ENCODE peak calls at places on chromosome 22, in seven cellular contexts. T is neural progenitor cell, J is GM23248, D is GM23338, F is HCT116, Z is MM.1S, R is PC-3. W is an unnamed sample.

GRCh38 chr22:29609139-29609538 is 5.7 kb downstream of the NF2 start:
- DNase-seq in T (peak), J (no peak), D (peak), F (no peak), Z (no peak), R (peak), W (no peak)

GRCh38 chr22:18063311-18063710 is 14.5 kb upstream of the PEX26 start:
- DNase-seq in T (no peak), J (no peak), D (no peak), F (no peak), Z (no peak), R (peak), W (no peak)

GRCh38 chr22:38115423-38116205 is 5.1 kb upstream of the BAIAP2L2 start:
- DNase-seq in T (no peak), J (no peak), D (no peak), F (no peak), Z (no peak), R (no peak), W (peak)

GRCh38 chr22:44046485-44047141 is 22.5 kb downstream of the PARVB start:
- DNase-seq in T (no peak), J (no peak), D (no peak), F (no peak), Z (no peak), R (no peak), W (peak)

GRCh38 chr22:27133951-27134664 is 476.7 kb downstream of the MIAT start:
- DNase-seq in T (no peak), J (peak), D (no peak), F (no peak), Z (no peak), R (peak), W (peak)

GRCh38 chr22:48885919-48886305 is 941.8 kb downstream of the BRD1 start:
- DNase-seq in T (no peak), J (no peak), D (no peak), F (no peak), Z (no peak), R (no peak), W (no peak)

GRCh38 chr22:39825661-39826102 is 67.9 kb downstream of the ENTHD1 start:
- DNase-seq in T (no peak), J (no peak), D (no peak), F (no peak), Z (peak), R (no peak), W (no peak)

GRCh38 chr22:32887293-32887692 is 85.8 kb downstream of the TIMP3 start:
- DNase-seq in T (no peak), J (no peak), D (no peak), F (no peak), Z (no peak), R (no peak), W (no peak)

GRCh38 chr22:27094633-27095308 is 437.4 kb downstream of the MIAT start:
- DNase-seq in T (no peak), J (peak), D (no peak), F (no peak), Z (no peak), R (no peak), W (peak)

GRCh38 chr22:46519377-46519776 is 18.0 kb downstream of the CELSR1 start:
- DNase-seq in T (no peak), J (no peak), D (no peak), F (no peak), Z (no peak), R (no peak), W (no peak)

GRCh38 chr22:49244466-49245420 is 582.9 kb downstream of the BRD1 start:
- DNase-seq in T (no peak), J (no peak), D (no peak), F (no peak), Z (no peak), R (no peak), W (no peak)

GRCh38 chr22:41417622-41418390 is 28.8 kb downstream of the TOB2 start:
- DNase-seq in T (no peak), J (peak), D (no peak), F (no peak), Z (no peak), R (no peak), W (no peak)

GRCh38 chr22:24144471-24145115 is 36.7 kb upstream of the SUSD2 start:
- DNase-seq in T (no peak), J (no peak), D (no peak), F (no peak), Z (no peak), R (no peak), W (no peak)

GRCh38 chr22:24146190-24146616 is 35.1 kb upstream of the SUSD2 start:
- DNase-seq in T (peak), J (peak), D (peak), F (no peak), Z (peak), R (peak), W (peak)

GRCh38 chr22:24146791-24147353 is 34.4 kb upstream of the SUSD2 start:
- DNase-seq in T (peak), J (peak), D (peak), F (no peak), Z (peak), R (no peak), W (peak)

GRCh38 chr22:24144056-24144455 is 37.2 kb upstream of the SUSD2 start:
- DNase-seq in T (no peak), J (no peak), D (no peak), F (no peak), Z (no peak), R (no peak), W (peak)

DNA sequence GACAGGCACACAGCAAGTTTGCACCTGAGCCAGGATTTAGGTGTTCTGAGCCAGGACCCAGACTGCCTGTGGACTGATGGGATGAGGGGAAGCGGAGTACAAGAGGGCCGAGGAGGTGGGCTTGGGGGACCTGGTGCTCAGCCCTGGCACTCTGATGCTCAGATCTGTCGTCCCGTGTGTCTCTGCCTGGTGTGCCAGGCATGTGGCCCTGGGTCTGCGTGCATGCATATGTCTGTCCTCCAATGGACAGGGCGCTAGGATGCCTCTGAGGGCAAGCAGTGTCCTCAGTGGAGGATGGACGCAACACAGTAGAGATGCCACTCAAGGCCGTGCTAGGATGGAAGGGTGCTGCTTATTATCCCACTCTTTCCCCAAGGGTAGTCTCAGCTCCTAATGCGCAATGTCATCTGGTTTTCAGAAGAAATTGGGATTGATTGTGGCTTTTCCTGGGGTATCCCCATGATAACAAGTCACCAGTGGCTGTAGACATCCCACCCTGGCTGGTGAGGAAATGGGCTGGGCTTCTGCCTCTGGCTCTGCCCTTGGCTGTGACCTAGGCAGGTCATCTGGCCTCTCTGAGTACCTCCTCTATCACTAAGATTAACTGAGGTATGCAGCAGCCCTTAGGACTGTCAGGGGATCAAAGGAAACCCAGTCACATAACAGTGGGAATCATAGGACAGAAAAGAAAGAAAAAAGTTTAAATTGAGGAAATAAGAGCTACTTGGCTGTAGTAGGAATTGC is 35.7 kb upstream of the SUSD2 start:
- DNase-seq in T (no peak), J (no peak), D (no peak), F (no peak), Z (no peak), R (no peak), W (no peak)
- TF ChIP-seq EZH2phosphoT487 in T (no peak), J (no peak), D (no peak), F (no peak), Z (no peak), R (no peak), W (no peak)

GRCh38 chr22:47739616-47740015 is 977.2 kb downstream of the TBC1D22A start:
- DNase-seq in T (no peak), J (no peak), D (no peak), F (no peak), Z (no peak), R (no peak), W (no peak)
- TF ChIP-seq EZH2 in T (no peak), J (no peak), D (no peak), F (no peak), Z (no peak), R (no peak), W (no peak)

GRCh38 chr22:35913925-35914324 is 114.7 kb downstream of the RBFOX2 start:
- DNase-seq in T (peak), J (no peak), D (no peak), F (no peak), Z (no peak), R (no peak), W (no peak)

GRCh38 chr22:35911877-35912276 is 116.7 kb downstream of the RBFOX2 start:
- DNase-seq in T (no peak), J (no peak), D (no peak), F (no peak), Z (no peak), R (peak), W (no peak)

GRCh38 chr22:35910926-35911325 is 117.7 kb downstream of the RBFOX2 start:
- DNase-seq in T (no peak), J (no peak), D (peak), F (no peak), Z (no peak), R (no peak), W (no peak)

GRCh38 chr22:35912668-35913067 is 116.0 kb downstream of the RBFOX2 start:
- DNase-seq in T (no peak), J (no peak), D (no peak), F (no peak), Z (peak), R (no peak), W (no peak)

DNA sequence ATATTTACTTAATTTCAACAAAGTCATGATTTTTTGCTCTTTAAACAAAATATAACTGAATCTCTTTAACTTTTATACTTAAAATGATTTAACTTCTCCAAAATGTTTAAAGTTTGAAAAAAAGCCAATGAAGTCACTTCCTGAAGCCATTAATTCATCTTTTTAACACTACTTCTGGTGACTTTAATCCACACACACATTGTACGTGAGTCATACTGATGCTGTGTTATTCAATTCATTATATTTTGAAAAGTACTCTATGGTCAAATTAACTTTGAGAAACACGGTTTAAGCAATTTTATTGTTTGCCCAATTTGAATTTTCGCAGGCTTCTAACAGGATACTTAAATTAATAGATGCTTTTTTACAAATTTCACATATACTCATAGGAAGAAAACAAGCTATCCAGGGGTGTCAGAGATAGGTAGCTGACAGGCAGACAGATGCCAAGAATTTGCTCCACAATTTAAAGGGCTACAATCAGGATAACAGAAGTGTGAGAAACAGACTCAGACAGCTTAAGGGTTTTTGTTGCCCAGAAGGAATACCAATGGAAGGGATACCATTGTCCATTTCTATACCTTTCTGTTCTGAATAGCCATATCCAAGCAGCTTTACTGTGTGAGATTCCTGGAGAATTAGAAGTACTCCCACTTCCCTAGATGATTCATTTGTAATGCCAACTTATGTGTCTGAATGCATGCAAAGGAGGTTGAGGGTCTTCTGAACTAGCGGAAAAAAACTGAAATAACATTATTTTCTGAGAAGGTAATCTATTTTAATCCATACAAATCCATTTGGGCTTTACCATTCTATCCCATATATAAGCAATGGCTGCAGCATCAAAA is 118.4 kb downstream of the RBFOX2 start:
- DNase-seq in T (peak), J (peak), D (no peak), F (no peak), Z (no peak), R (no peak), W (no peak)
- H3K27ac ChIP-seq in T (peak), J (peak), D (no peak), F (no peak), Z (no peak), R (no peak), W (no peak)

GRCh38 chr22:34243023-34243422 is 322.7 kb upstream of the LARGE1 start:
- DNase-seq in T (no peak), J (no peak), D (no peak), F (no peak), Z (no peak), R (no peak), W (no peak)
- TF ChIP-seq EZH2phosphoT487 in T (no peak), J (no peak), D (no peak), F (no peak), Z (no peak), R (no peak), W (no peak)

GRCh38 chr22:24845036-24845918 is 39.3 kb downstream of the SGSM1 start:
- DNase-seq in T (no peak), J (peak), D (no peak), F (no peak), Z (no peak), R (peak), W (no peak)

GRCh38 chr22:24843048-24843447 is 37.0 kb downstream of the SGSM1 start:
- DNase-seq in T (peak), J (no peak), D (peak), F (no peak), Z (no peak), R (peak), W (no peak)

GRCh38 chr22:24847490-24847889 is 41.5 kb downstream of the SGSM1 start:
- DNase-seq in T (no peak), J (no peak), D (no peak), F (no peak), Z (no peak), R (no peak), W (no peak)

DNA sequence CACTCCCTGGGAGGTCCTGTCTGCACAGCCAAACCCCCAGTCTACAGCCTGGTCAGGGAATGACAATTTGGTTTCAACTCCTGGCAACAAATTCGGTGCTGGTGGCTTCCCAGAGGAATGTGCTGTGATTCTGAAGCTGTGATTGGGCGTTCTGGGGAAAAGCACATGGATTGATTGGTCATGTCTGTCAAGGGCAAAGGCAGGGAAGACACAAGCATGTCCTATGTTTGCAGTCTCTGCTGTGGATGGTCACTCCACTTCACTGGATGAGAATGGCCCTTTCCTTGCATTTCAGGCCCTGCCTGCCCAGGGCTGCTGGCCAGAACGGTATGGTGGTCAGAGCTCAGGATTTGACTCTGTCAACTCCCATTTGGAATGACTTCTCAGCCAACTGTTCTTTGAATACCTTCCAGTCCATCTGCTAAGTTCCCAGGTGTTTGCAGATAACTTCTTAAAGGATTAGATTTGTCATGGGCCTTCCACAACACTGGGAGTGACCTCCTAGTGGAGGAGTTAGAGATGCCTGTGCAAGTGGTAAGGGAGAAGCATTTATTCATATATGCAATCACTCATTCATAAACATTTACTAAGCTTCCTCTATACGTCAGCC is 42.7 kb downstream of the SGSM1 start:
- DNase-seq in T (no peak), J (no peak), D (no peak), F (no peak), Z (no peak), R (no peak), W (no peak)
- TF ChIP-seq EZH2 in T (no peak), J (no peak), D (no peak), F (no peak), Z (no peak), R (no peak), W (no peak)

DNA sequence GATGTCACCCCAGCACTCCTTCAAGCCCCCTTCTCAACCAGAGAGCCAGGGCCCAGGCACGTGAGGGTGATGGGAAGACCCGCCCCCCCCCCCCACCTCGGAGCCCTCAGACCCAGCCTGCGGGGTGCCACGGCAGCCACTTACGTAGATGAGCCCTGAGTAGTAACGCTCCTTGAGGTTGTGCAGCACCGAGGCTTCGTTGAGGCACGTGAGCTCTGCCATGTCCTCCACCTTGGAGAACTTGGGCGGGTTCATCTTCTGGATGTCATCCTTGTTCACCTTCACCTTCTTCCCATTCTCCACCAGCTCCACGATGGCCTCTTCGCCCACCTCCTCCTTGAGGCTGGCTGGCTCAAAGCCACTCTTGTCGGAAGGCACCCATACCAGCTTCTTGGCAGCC is 39.0 kb downstream of the MYH9 start:
- DNase-seq in T (no peak), J (no peak), D (no peak), F (no peak), Z (no peak), R (no peak), W (no peak)
- H3K27ac ChIP-seq in T (no peak), J (no peak), D (no peak), F (no peak), Z (no peak), R (no peak), W (no peak)

GRCh38 chr22:36763576-36763975 is 12.3 kb downstream of the IFT27 start:
- DNase-seq in T (no peak), J (no peak), D (no peak), F (no peak), Z (no peak), R (peak), W (no peak)

GRCh38 chr22:36762687-36763260 is 13.1 kb downstream of the IFT27 start:
- DNase-seq in T (no peak), J (peak), D (no peak), F (no peak), Z (no peak), R (no peak), W (peak)

GRCh38 chr22:36760716-36761115 is 15.2 kb downstream of the IFT27 start:
- DNase-seq in T (no peak), J (no peak), D (no peak), F (no peak), Z (no peak), R (no peak), W (no peak)

GRCh38 chr22:36759481-36760159 is 16.3 kb downstream of the IFT27 start:
- DNase-seq in T (no peak), J (no peak), D (no peak), F (no peak), Z (no peak), R (no peak), W (no peak)

GRCh38 chr22:36761553-36762240 is 14.2 kb downstream of the IFT27 start:
- DNase-seq in T (no peak), J (no peak), D (no peak), F (no peak), Z (no peak), R (no peak), W (no peak)
- TF ChIP-seq EZH2phosphoT487 in T (no peak), J (no peak), D (no peak), F (no peak), Z (no peak), R (no peak), W (no peak)

W was measured in hepatocyte.